ENCODE peak calls at places on chromosome 17, in nine cellular contexts. W is Peyer's patch; D is midbrain; F is SJCRH30; J is HFFc6; N is anterior cingulate cortex; P is substantia nigra; B is stimulated activated CD4-positive, alpha-beta T cell treated with anti-CD3 and anti-CD28 coated beads, Interleukin-2, amount 100 ng/mL, for 48 hours; Q is NCI-H524. O is an unnamed sample.

GRCh38 chr17:45749831-45750335 is 34.2 kb upstream of the CRHR1 start:
- DNase-seq in W (no peak), D (no peak), F (no peak), J (no peak), N (no peak), P (no peak), B (no peak), Q (peak; percentile 85), O (no peak)

GRCh38 chr17:38671939-38672720 is 2.6 kb downstream of the EPOP start:
- DNase-seq in W (no peak), D (no peak), F (no peak), J (no peak), N (no peak), P (no peak), B (no peak), Q (peak; percentile 40), O (no peak)

GRCh38 chr17:1998426-1998784 is 26.7 kb downstream of the RTN4RL1 start:
- DNase-seq in W (no peak), D (no peak), F (no peak), J (no peak), N (no peak), P (no peak), B (no peak), Q (no peak), O (peak; percentile 66)

GRCh38 chr17:36602924-36603384 is 1.6 kb downstream of the MRM1 start:
- DNase-seq in W (no peak), D (peak; percentile 28), F (peak; percentile 83), J (peak; percentile 37), N (no peak), P (peak; percentile 12), B (peak; percentile 54), Q (peak; percentile 85), O (no peak)

GRCh38 chr17:250487-251300 is 69.2 kb upstream of the DOC2B start:
- DNase-seq in W (no peak), D (no peak), F (no peak), J (no peak), N (no peak), P (no peak), B (no peak), Q (no peak), O (peak; percentile 12)

GRCh38 chr17:79125503-79125902 is 50.9 kb downstream of the ENGASE start:
- DNase-seq in W (no peak), D (peak; percentile 22), F (no peak), J (no peak), N (no peak), P (peak; percentile 11), B (no peak), Q (no peak), O (no peak)

GRCh38 chr17:30232822-30233427 is 2.6 kb downstream of the SLC6A4 start:
- DNase-seq in W (no peak), D (no peak), F (no peak), J (no peak), N (no peak), P (no peak), B (no peak), Q (no peak), O (no peak)

GRCh38 chr17:59762022-59762825 is 54.8 kb downstream of the VMP1 start:
- DNase-seq in W (no peak), D (no peak), F (no peak), J (peak; percentile 62), N (no peak), P (no peak), B (no peak), Q (no peak), O (no peak)

GRCh38 chr17:57016764-57017116 is 38.8 kb downstream of the SCPEP1 start:
- DNase-seq in W (no peak), D (no peak), F (no peak), J (peak; percentile 17), N (no peak), P (no peak), B (no peak), Q (no peak), O (no peak)

GRCh38 chr17:1762906-1763829 is 1.3 kb downstream of the SERPINF1 start:
- DNase-seq in W (peak; percentile 75), D (no peak), F (peak; percentile 62), J (peak; percentile 28), N (no peak), P (no peak), B (no peak), Q (peak; percentile 36), O (no peak)

GRCh38 chr17:61852857-61853256 is 10.5 kb downstream of the BRIP1 start:
- DNase-seq in W (no peak), D (no peak), F (no peak), J (no peak), N (no peak), P (no peak), B (no peak), Q (no peak), O (no peak)

GRCh38 chr17:38352245-38353083 is 820 bp downstream of the SOCS7 start:
- DNase-seq in W (peak; percentile 59), D (peak; percentile 43), F (peak; percentile 28), J (no peak), N (no peak), P (no peak), B (peak; percentile 7), Q (peak; percentile 31), O (peak; percentile 61)

GRCh38 chr17:82668631-82669099 is 20.4 kb upstream of the WDR45B start:
- DNase-seq in W (peak; percentile 78), D (peak; percentile 84), F (peak; percentile 90), J (peak; percentile 50), N (peak; percentile 67), P (peak; percentile 62), B (peak; percentile 6), Q (peak; percentile 5), O (peak; percentile 82)

GRCh38 chr17:38870259-38871165 is 654 bp downstream of the LASP1 start:
- DNase-seq in W (peak; percentile 88), D (peak; percentile 65), F (peak; percentile 77), J (peak; percentile 51), N (peak; percentile 39), P (peak; percentile 52), B (peak; percentile 48), Q (peak; percentile 71), O (peak; percentile 92)

GRCh38 chr17:73787721-73788051 is 143.4 kb upstream of the SDK2 start:
- DNase-seq in W (no peak), D (no peak), F (no peak), J (no peak), N (no peak), P (no peak), B (no peak), Q (no peak), O (no peak)

GRCh38 chr17:14118951-14119350 is 49.6 kb downstream of the COX10 start:
- DNase-seq in W (no peak), D (no peak), F (no peak), J (no peak), N (no peak), P (no peak), B (no peak), Q (no peak), O (no peak)

GRCh38 chr17:76232342-76232741 is 8.0 kb downstream of the RNF157 start:
- DNase-seq in W (no peak), D (no peak), F (no peak), J (peak; percentile 87), N (no peak), P (no peak), B (no peak), Q (no peak), O (no peak)

GRCh38 chr17:6913608-6914443 is 82.0 kb upstream of the ALOX12 start:
- DNase-seq in W (peak; percentile 67), D (peak; percentile 22), F (peak; percentile 64), J (peak; percentile 3), N (peak; percentile 64), P (peak; percentile 33), B (peak; percentile 80), Q (peak; percentile 47), O (peak; percentile 78)

GRCh38 chr17:13638855-13639458 is 37.2 kb upstream of the HS3ST3A1 start:
- DNase-seq in W (no peak), D (no peak), F (no peak), J (peak; percentile 10), N (no peak), P (no peak), B (no peak), Q (no peak), O (no peak)

GRCh38 chr17:46995841-46996571 is 17.0 kb upstream of the RPRML start:
- DNase-seq in W (no peak), D (no peak), F (no peak), J (peak; percentile 6), N (no peak), P (no peak), B (no peak), Q (no peak), O (no peak)

GRCh38 chr17:50117202-50118040 is 12.5 kb downstream of the SAMD14 start:
- DNase-seq in W (peak; percentile 81), D (no peak), F (no peak), J (peak; percentile 27), N (no peak), P (no peak), B (peak; percentile 52), Q (peak; percentile 68), O (peak; percentile 61)

GRCh38 chr17:78789149-78789662 is 7.1 kb upstream of the CYTH1 start:
- DNase-seq in W (no peak), D (no peak), F (no peak), J (no peak), N (no peak), P (no peak), B (no peak), Q (peak; percentile 95), O (no peak)

O was measured in mucosa of descending colon.